ENCODE peak calls at places on chromosome 17, in seven cellular contexts. A is neural progenitor cell; F is CD8-positive, alpha-beta memory T cell; D is HAP-1; U is right lobe of liver; H is Karpas-422; W is kidney epithelial cell. N is an unnamed sample.

GRCh38 chr17:82394296-82394695 is 22.7 kb downstream of the UTS2R start:
- DNase-seq in A (no peak), F (no peak), D (no peak), U (no peak), H (no peak), W (no peak), N (no peak)

GRCh38 chr17:5069724-5070123 is 8.5 kb upstream of the ZFP3 start:
- DNase-seq in A (no peak), F (no peak), D (no peak), U (no peak), H (no peak), W (no peak), N (no peak)

GRCh38 chr17:78853926-78854394 is 13.3 kb upstream of the USP36 start:
- DNase-seq in A (no peak), F (no peak), D (no peak), U (no peak), H (no peak), W (no peak), N (no peak)

GRCh38 chr17:2347805-2348685 is 10.7 kb downstream of the SGSM2 start:
- DNase-seq in A (peak), F (no peak), D (peak), U (peak), H (no peak), W (peak), N (peak)

GRCh38 chr17:77847211-77848085 is 111.1 kb upstream of the TNRC6C start:
- DNase-seq in A (no peak), F (no peak), D (no peak), U (peak), H (no peak), W (no peak), N (no peak)

GRCh38 chr17:1067282-1067956 is 70.5 kb downstream of the TIMM22 start:
- DNase-seq in A (no peak), F (no peak), D (no peak), U (no peak), H (no peak), W (no peak), N (no peak)

GRCh38 chr17:80491478-80492342 is 15.3 kb upstream of the NPTX1 start:
- DNase-seq in A (peak), F (no peak), D (peak), U (no peak), H (no peak), W (no peak), N (no peak)

GRCh38 chr17:52995127-52995526 is 827.6 kb upstream of the KIF2B start:
- DNase-seq in A (no peak), F (no peak), D (no peak), U (no peak), H (no peak), W (no peak), N (no peak)

GRCh38 chr17:18157354-18157985 is 26.2 kb upstream of the ALKBH5 start:
- DNase-seq in A (no peak), F (no peak), D (no peak), U (no peak), H (no peak), W (no peak), N (no peak)

GRCh38 chr17:79843917-79844815 is 4.9 kb upstream of the CBX4 start:
- DNase-seq in A (peak), F (no peak), D (no peak), U (peak), H (no peak), W (no peak), N (no peak)

GRCh38 chr17:80671039-80671822 is 126.6 kb downstream of the RPTOR start:
- DNase-seq in A (no peak), F (no peak), D (no peak), U (no peak), H (no peak), W (no peak), N (no peak)

GRCh38 chr17:21394265-21394664 is 18.1 kb downstream of the KCNJ12 start:
- DNase-seq in A (no peak), F (no peak), D (no peak), U (no peak), H (no peak), W (no peak), N (no peak)

GRCh38 chr17:57957886-57958285 is 2.7 kb upstream of the CUEDC1 start:
- DNase-seq in A (no peak), F (no peak), D (no peak), U (no peak), H (no peak), W (no peak), N (no peak)

GRCh38 chr17:65389426-65389825 is 172.0 kb downstream of the AXIN2 start:
- DNase-seq in A (no peak), F (no peak), D (no peak), U (no peak), H (no peak), W (no peak), N (peak)

GRCh38 chr17:19244796-19245195 is 7.6 kb downstream of the EPN2 start:
- DNase-seq in A (no peak), F (no peak), D (no peak), U (no peak), H (no peak), W (no peak), N (no peak)

GRCh38 chr17:18129041-18129502 is 20.5 kb downstream of the MYO15A start:
- DNase-seq in A (no peak), F (no peak), D (no peak), U (peak), H (no peak), W (no peak), N (no peak)

GRCh38 chr17:64448665-64449512 is at the start of gene MILR1:
- DNase-seq in A (no peak), F (no peak), D (no peak), U (no peak), H (peak), W (no peak), N (peak)

GRCh38 chr17:58534901-58535421 is 20.5 kb upstream of the MTMR4 start:
- DNase-seq in A (no peak), F (no peak), D (no peak), U (no peak), H (no peak), W (no peak), N (no peak)

GRCh38 chr17:17042851-17043667 is 802 bp downstream of the MPRIP start:
- DNase-seq in A (peak), F (peak), D (peak), U (no peak), H (peak), W (no peak), N (no peak)

GRCh38 chr17:80905586-80906230 is 85.9 kb upstream of the CHMP6 start:
- DNase-seq in A (no peak), F (no peak), D (no peak), U (no peak), H (no peak), W (no peak), N (no peak)

GRCh38 chr17:29566473-29567361 is at the start of gene ABHD15:
- DNase-seq in A (peak), F (peak), D (peak), U (peak), H (peak), W (no peak), N (no peak)

GRCh38 chr17:83203472-83204221 is 124.2 kb downstream of the METRNL start:
- DNase-seq in A (no peak), F (no peak), D (peak), U (peak), H (no peak), W (no peak), N (no peak)

GRCh38 chr17:16215002-16215272 is 397 bp downstream of the NCOR1 start:
- DNase-seq in A (peak), F (peak), D (peak), U (peak), H (no peak), W (no peak), N (no peak)

GRCh38 chr17:65181237-65182061 is 44.3 kb downstream of the RGS9 start:
- DNase-seq in A (no peak), F (no peak), D (no peak), U (no peak), H (no peak), W (no peak), N (no peak)

GRCh38 chr17:68204736-68205135 is 43.1 kb upstream of the AMZ2 start:
- DNase-seq in A (no peak), F (no peak), D (peak), U (peak), H (peak), W (no peak), N (no peak)

GRCh38 chr17:18009609-18010420 is 29.2 kb downstream of the ATPAF2 start:
- DNase-seq in A (no peak), F (no peak), D (no peak), U (no peak), H (no peak), W (no peak), N (no peak)

GRCh38 chr17:74805543-74805991 is 29.4 kb upstream of the NAT9 start:
- DNase-seq in A (no peak), F (no peak), D (no peak), U (no peak), H (no peak), W (no peak), N (no peak)

GRCh38 chr17:58052951-58053715 is 30.1 kb upstream of the DYNLL2 start:
- DNase-seq in A (no peak), F (no peak), D (no peak), U (no peak), H (no peak), W (no peak), N (no peak)

GRCh38 chr17:67374329-67375053 is 2.6 kb upstream of the PITPNC1 start:
- DNase-seq in A (peak), F (peak), D (peak), U (peak), H (peak), W (no peak), N (no peak)

GRCh38 chr17:42682400-42683384 is at the start of gene CNTNAP1:
- DNase-seq in A (peak), F (no peak), D (peak), U (peak), H (no peak), W (no peak), N (no peak)

GRCh38 chr17:61253293-61253801 is 146.3 kb upstream of the TBX2 start:
- DNase-seq in A (no peak), F (no peak), D (peak), U (no peak), H (no peak), W (no peak), N (no peak)

GRCh38 chr17:61251939-61252865 is 147.4 kb upstream of the TBX2 start:
- DNase-seq in A (no peak), F (no peak), D (no peak), U (peak), H (no peak), W (no peak), N (peak)

GRCh38 chr17:61248399-61248798 is 151.2 kb upstream of the TBX2 start:
- DNase-seq in A (no peak), F (no peak), D (no peak), U (no peak), H (no peak), W (no peak), N (no peak)

GRCh38 chr17:61249649-61250301 is 149.9 kb upstream of the TBX2 start:
- DNase-seq in A (no peak), F (no peak), D (no peak), U (no peak), H (no peak), W (no peak), N (no peak)

GRCh38 chr17:61250335-61250890 is 149.2 kb upstream of the TBX2 start:
- DNase-seq in A (no peak), F (no peak), D (no peak), U (no peak), H (no peak), W (no peak), N (no peak)
- H3K4me3 ChIP-seq in A (no peak), F (no peak), D (no peak), U (no peak), H (no peak), W (no peak), N (no peak)

GRCh38 chr17:55264273-55264639 is 504 bp upstream of the HLF start:
- DNase-seq in A (peak), F (no peak), D (no peak), U (no peak), H (no peak), W (no peak), N (no peak)
- H3K4me3 ChIP-seq in A (peak), F (peak), D (no peak), U (peak), H (no peak), W (no peak), N (no peak)

GRCh38 chr17:44628234-44629188 is 27.8 kb upstream of the MEIOC start:
- DNase-seq in A (peak), F (no peak), D (no peak), U (peak), H (peak), W (peak), N (no peak)
- H3K4me3 ChIP-seq in A (peak), F (no peak), D (no peak), U (no peak), H (peak), W (peak), N (no peak)

GRCh38 chr17:48625502-48626201 is 506 bp downstream of the HOXB9 start:
- DNase-seq in A (peak), F (no peak), D (peak), U (no peak), H (no peak), W (no peak), N (no peak)

GRCh38 chr17:48627242-48627597 is 1.1 kb upstream of the HOXB9 start:
- DNase-seq in A (no peak), F (no peak), D (no peak), U (no peak), H (no peak), W (no peak), N (no peak)

GRCh38 chr17:48626470-48627241 is 498 bp upstream of the HOXB9 start:
- DNase-seq in A (peak), F (peak), D (peak), U (no peak), H (peak), W (peak), N (no peak)

GRCh38 chr17:48624544-48625501 is 1.3 kb downstream of the HOXB9 start:
- DNase-seq in A (peak), F (no peak), D (peak), U (no peak), H (no peak), W (no peak), N (no peak)

DNA sequence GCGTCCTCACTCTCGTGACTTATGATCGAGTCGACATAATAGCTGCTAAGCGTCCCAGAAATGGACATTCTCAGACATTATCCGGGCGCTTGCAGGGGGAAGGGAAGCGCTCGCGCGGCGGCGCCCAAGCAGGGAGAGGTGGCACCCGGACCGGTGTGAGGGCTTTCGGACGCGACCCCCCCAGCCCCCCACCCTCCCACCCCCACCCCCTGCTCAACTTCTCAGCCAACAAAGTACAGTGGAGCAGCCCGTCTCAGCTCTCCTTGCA is at the start of gene HOXB9:
- DNase-seq in A (no peak), F (no peak), D (no peak), U (no peak), H (no peak), W (no peak), N (no peak)
- H3K4me3 ChIP-seq in A (peak), F (peak), D (peak), U (no peak), H (peak), W (peak), N (no peak)

GRCh38 chr17:13510062-13510461 is 91.7 kb downstream of the HS3ST3A1 start:
- DNase-seq in A (peak), F (no peak), D (no peak), U (no peak), H (no peak), W (no peak), N (no peak)

GRCh38 chr17:13508916-13509315 is 92.8 kb downstream of the HS3ST3A1 start:
- DNase-seq in A (no peak), F (no peak), D (no peak), U (no peak), H (no peak), W (no peak), N (no peak)

GRCh38 chr17:13513039-13513405 is 88.7 kb downstream of the HS3ST3A1 start:
- DNase-seq in A (no peak), F (no peak), D (no peak), U (no peak), H (no peak), W (no peak), N (no peak)

DNA sequence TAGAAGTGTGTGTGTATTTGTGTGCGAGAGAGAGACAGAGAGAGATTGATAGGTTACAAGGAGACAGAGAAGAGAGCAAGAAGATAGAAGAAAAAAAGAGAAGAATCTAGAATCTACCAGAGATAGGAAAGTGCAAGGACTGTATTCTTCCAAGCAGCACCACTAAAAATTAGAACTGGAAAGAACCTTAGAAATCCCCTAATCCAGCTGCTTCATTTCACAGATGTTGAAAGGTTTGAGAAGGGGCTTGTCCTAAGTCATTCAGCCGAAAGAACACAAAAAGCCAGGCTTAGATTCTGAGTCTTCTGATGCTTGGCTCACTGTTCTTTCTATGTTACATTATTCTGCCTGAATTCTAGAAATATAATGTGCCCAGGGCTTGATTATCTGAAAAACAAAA is 92.2 kb downstream of the HS3ST3A1 start:
- DNase-seq in A (peak), F (no peak), D (no peak), U (no peak), H (no peak), W (no peak), N (no peak)
- H3K4me3 ChIP-seq in A (no peak), F (no peak), D (no peak), U (no peak), H (no peak), W (no peak), N (no peak)

DNA sequence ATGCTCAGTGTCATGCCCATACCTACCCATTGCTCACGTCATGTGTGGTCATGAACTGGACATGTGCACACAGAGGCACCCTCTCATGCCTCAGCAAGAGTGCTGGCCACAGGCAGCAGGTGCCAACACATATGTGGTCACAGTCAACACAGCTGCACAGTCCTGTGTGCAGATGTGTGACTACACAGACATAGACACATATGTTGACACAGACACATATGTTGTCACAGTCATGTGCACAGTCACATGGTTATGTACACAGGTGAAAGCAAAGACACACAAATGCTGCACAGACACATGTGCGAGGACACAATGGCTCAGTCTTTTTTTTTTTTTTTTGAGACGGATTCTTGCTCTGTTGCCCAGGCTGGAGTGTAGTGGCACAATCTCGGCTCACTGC is 11.3 kb downstream of the SLC4A1 start:
- DNase-seq in A (no peak), F (no peak), D (no peak), U (no peak), H (no peak), W (no peak), N (no peak)
- H3K4me3 ChIP-seq in A (no peak), F (no peak), D (no peak), U (no peak), H (no peak), W (no peak), N (no peak)

DNA sequence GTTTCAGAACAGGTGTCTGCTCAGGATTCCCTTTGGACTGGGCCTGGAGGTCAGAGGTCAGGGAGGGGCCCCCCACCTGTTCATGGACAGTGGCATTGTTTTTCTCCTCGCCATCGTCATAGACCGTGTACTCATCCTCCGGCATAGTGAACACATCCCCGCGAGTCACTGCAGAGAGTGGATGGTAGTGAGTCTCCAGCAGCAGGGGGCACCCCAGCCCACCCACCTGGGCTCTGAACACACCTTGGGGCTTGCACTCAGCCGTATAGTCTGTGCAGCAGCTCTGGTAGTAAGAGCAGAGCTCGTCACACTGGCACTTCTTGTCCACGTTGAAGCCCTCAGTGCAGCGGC is 448 bp downstream of the VTN start:
- DNase-seq in A (no peak), F (no peak), D (no peak), U (no peak), H (peak), W (no peak), N (no peak)
- H3K4me3 ChIP-seq in A (no peak), F (no peak), D (no peak), U (peak), H (no peak), W (no peak), N (no peak)

GRCh38 chr17:76504117-76504516 is 2.9 kb upstream of the RHBDF2 start:
- DNase-seq in A (peak), F (no peak), D (no peak), U (no peak), H (peak), W (no peak), N (no peak)

GRCh38 chr17:76511562-76512365 is 10.5 kb upstream of the RHBDF2 start:
- DNase-seq in A (no peak), F (no peak), D (no peak), U (no peak), H (no peak), W (no peak), N (no peak)

GRCh38 chr17:76501827-76502307 is 644 bp upstream of the RHBDF2 start:
- DNase-seq in A (no peak), F (no peak), D (no peak), U (no peak), H (no peak), W (no peak), N (no peak)

GRCh38 chr17:76502326-76503211 is 1.3 kb upstream of the RHBDF2 start:
- DNase-seq in A (no peak), F (no peak), D (no peak), U (no peak), H (no peak), W (no peak), N (no peak)

DNA sequence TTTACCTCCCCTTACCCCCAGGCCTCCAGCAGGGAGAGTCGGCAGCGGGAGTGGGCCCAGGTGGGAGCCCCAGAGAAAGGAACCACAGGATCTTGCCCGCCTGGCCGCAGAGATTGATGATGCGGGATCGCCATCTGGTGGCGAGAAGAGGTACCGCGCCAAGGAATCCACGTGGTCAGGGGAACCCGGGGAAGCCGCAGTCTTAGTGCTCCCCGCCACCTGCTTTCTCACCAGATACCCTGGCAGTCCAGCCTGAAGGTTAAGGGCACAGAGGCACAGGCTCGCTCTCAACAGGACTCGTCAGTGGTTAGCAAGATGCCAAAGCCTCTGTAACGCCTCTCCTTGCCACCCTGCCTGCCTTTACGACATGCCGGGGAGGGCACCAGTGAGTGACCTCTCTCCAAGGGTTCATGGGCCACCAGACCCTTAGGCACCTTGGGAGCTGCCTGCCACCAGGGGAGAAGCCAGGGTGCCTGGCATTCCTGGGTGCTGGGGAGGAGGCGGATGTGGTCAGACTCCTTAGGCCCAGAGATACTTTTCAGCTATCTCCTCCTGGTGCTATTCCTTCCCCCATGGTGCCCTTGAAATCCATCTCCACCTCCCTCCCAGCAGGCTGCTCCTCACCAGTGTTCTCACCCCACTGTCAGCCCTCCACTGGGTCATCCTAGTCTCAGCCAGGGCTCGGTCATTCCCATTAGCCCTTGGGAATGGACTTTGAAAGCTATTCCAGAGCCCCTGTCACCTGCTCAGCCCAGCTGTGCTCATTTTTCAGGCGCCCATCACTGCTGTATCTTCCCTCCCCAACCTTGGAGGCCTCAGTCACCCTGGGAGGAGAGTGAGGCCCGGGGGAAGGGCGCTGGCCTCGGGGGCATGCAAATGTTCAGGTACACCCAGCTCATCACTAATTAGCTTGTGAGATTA is 5.4 kb upstream of the RHBDF2 start:
- DNase-seq in A (peak), F (peak), D (peak), U (peak), H (peak), W (no peak), N (no peak)
- H3K4me3 ChIP-seq in A (no peak), F (no peak), D (no peak), U (no peak), H (no peak), W (no peak), N (no peak)

N was measured in BJ.